ENCODE peak calls at places on chromosomes 3 and 15, in ten cellular contexts. M, X, H, O, P, W, D, L, Z and T are unnamed samples.

GRCh38 chr3:120850326-120851295 is 57.4 kb upstream of the STXBP5L start:
- DNase-seq in Z (no peak), O (peak), M (no peak), H (no peak), P (peak), L (no peak), D (peak), W (no peak), X (no peak), T (no peak)

GRCh38 chr3:113895964-113896363 is 51.8 kb upstream of the ZDHHC23 start:
- DNase-seq in H (no peak), Z (no peak), L (no peak), W (no peak), D (no peak), O (no peak), M (no peak), X (no peak), P (no peak), T (no peak)

GRCh38 chr3:149654188-149654601 is 3.6 kb downstream of the WWTR1 start:
- DNase-seq in Z (no peak), L (no peak), H (no peak), P (no peak), O (peak), W (no peak), M (no peak), X (no peak), D (peak), T (no peak)

GRCh38 chr15:93300796-93301195 is 211.8 kb upstream of the RGMA start:
- DNase-seq in X (no peak), H (no peak), O (no peak), Z (no peak), W (no peak), D (no peak), P (no peak), L (no peak), M (no peak), T (no peak)

GRCh38 chr3:73383470-73384049 is 241.2 kb downstream of the PDZRN3 start:
- DNase-seq in L (no peak), H (no peak), O (no peak), M (no peak), P (no peak), X (no peak), Z (no peak), W (no peak), D (no peak), T (no peak)

GRCh38 chr15:101534376-101534970 is 45.0 kb upstream of the PCSK6 start:
- DNase-seq in O (no peak), M (no peak), H (no peak), X (no peak), Z (no peak), W (no peak), L (no peak), P (no peak), D (no peak), T (no peak)

GRCh38 chr3:42367903-42368302 is 42.5 kb downstream of the LYZL4 start:
- DNase-seq in D (no peak), Z (no peak), W (no peak), P (no peak), M (no peak), O (no peak), H (no peak), X (no peak), L (no peak), T (no peak)

GRCh38 chr3:139468407-139468806 is 7.9 kb downstream of the RBP2 start:
- DNase-seq in X (no peak), O (no peak), H (no peak), Z (no peak), W (no peak), P (no peak), D (no peak), L (no peak), M (no peak), T (no peak)

GRCh38 chr15:64779024-64779423 is 3.6 kb upstream of the RBPMS2 start:
- DNase-seq in H (no peak), X (no peak), W (no peak), Z (no peak), D (no peak), P (no peak), M (no peak), O (no peak), L (no peak), T (no peak)

GRCh38 chr3:81395739-81396138 is 365.7 kb downstream of the GBE1 start:
- DNase-seq in M (peak), L (no peak), X (no peak), P (peak), Z (no peak), O (no peak), H (no peak), D (no peak), W (no peak), T (peak)